ENCODE peak calls at places on chromosome X, in four cellular contexts. One of them, this sample, is unnamed.

GRCh38 chrX:78831523-78831922 is 84.0 kb downstream of the LPAR4 start:
- DNase-seq in HL-60: no peak
- DNase-seq in GM12878: no peak
- DNase-seq in K562: no peak
- DNase-seq in this sample: no peak

GRCh38 chrX:109399831-109400230 is 82.1 kb downstream of the GUCY2F start:
- DNase-seq in HL-60: no peak
- DNase-seq in K562: no peak
- DNase-seq in GM12878: no peak
- DNase-seq in this sample: no peak

GRCh38 chrX:110569506-110569905 is 210.9 kb downstream of the RTL9 start:
- DNase-seq in K562: no peak
- DNase-seq in HL-60: no peak
- DNase-seq in GM12878: no peak
- DNase-seq in this sample: no peak

GRCh38 chrX:15087747-15088146 is 182.1 kb downstream of the ASB9 start:
- DNase-seq in HL-60: no peak
- DNase-seq in GM12878: no peak
- DNase-seq in K562: no peak
- DNase-seq in this sample: no peak

GRCh38 chrX:97380200-97380599 is 496.5 kb downstream of the RPA4 start:
- DNase-seq in GM12878: no peak
- DNase-seq in K562: no peak
- DNase-seq in HL-60: no peak
- DNase-seq in this sample: no peak

GRCh38 chrX:8190341-8190830 is 19.3 kb upstream of the VCX2 start:
- DNase-seq in GM12878: no peak
- DNase-seq in HL-60: no peak
- DNase-seq in K562: no peak
- DNase-seq in this sample: no peak

GRCh38 chrX:101685923-101686322 is 26.3 kb upstream of the ARMCX2 start:
- DNase-seq in HL-60: no peak
- DNase-seq in GM12878: no peak
- DNase-seq in K562: no peak
- DNase-seq in this sample: no peak

GRCh38 chrX:1401611-1402430 is 9.9 kb upstream of the SLC25A6 start:
- DNase-seq in K562: no peak
- DNase-seq in GM12878: no peak
- DNase-seq in HL-60: no peak
- DNase-seq in this sample: no peak

GRCh38 chrX:74422576-74423288 is 1.4 kb downstream of the SLC16A2 start:
- DNase-seq in HL-60: no peak
- DNase-seq in K562: no peak
- DNase-seq in GM12878: no peak
- DNase-seq in this sample: peak

GRCh38 chrX:47321978-47322377 is 48.4 kb upstream of the ZNF157 start:
- DNase-seq in K562: no peak
- DNase-seq in GM12878: no peak
- DNase-seq in HL-60: no peak
- DNase-seq in this sample: no peak

GRCh38 chrX:13029831-13030771 is 14.3 kb downstream of the FAM9C start:
- DNase-seq in GM12878: no peak
- DNase-seq in K562: no peak
- DNase-seq in HL-60: no peak
- DNase-seq in this sample: no peak

GRCh38 chrX:140360924-140361323 is 143.9 kb downstream of the SOX3 start:
- DNase-seq in GM12878: no peak
- DNase-seq in K562: no peak
- DNase-seq in HL-60: no peak
- DNase-seq in this sample: no peak

GRCh38 chrX:110012818-110013484 is 10.0 kb downstream of the TMEM164 start:
- DNase-seq in K562: no peak
- DNase-seq in GM12878: no peak
- DNase-seq in HL-60: no peak
- DNase-seq in this sample: no peak

DNA sequence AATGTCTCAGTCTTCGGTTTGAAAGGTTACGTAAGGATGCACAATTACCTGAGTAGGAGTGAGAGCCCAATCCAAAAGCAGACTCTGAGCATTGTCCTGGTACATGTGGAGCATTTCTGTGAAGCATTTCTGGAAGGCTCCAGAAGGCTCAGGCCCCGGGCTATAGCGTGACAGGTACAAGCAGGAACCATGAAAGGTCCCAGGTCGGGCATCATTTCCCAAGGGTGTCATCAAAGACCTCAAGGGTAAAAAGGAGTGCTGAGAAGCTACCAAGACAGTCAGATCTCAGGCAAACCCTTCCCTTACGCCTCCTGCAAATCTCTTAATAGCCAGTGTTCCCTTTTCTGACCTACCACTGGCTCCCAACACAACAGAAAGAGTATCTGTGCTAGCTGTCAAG is 30.8 kb downstream of the GPC4 start:
- DNase-seq in GM12878: no peak
- DNase-seq in K562: no peak
- DNase-seq in HL-60: no peak
- DNase-seq in this sample: no peak
- TF ChIP-seq SPI1 in GM12878: no peak
- TF ChIP-seq SPI1 in K562: no peak
- TF ChIP-seq SPI1 in HL-60: no peak
- TF ChIP-seq SPI1 in this sample: no peak

DNA sequence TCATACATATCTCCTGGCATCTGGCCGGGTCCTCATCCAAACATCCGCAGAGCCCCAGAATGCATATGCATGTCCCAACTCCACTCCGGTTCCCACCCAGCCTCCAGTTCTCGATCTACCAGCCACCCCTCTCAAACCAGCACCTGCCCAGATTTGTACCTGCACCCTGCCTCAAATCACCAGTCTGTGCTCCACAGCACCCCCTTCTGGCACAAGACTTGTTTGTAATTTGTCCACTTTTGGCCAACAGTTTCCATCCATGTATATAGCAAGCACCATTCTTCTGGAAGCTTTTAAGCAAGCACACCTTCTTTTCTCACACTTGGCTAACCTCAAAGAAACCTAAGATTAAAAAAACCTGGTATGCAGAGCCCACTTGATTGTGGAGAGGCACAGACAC is 644.1 kb downstream of the MID1IP1 start:
- DNase-seq in HL-60: no peak
- DNase-seq in K562: peak
- DNase-seq in GM12878: no peak
- DNase-seq in this sample: no peak
- TF ChIP-seq SPI1 in HL-60: no peak
- TF ChIP-seq SPI1 in K562: no peak
- TF ChIP-seq SPI1 in GM12878: no peak
- TF ChIP-seq SPI1 in this sample: no peak

DNA sequence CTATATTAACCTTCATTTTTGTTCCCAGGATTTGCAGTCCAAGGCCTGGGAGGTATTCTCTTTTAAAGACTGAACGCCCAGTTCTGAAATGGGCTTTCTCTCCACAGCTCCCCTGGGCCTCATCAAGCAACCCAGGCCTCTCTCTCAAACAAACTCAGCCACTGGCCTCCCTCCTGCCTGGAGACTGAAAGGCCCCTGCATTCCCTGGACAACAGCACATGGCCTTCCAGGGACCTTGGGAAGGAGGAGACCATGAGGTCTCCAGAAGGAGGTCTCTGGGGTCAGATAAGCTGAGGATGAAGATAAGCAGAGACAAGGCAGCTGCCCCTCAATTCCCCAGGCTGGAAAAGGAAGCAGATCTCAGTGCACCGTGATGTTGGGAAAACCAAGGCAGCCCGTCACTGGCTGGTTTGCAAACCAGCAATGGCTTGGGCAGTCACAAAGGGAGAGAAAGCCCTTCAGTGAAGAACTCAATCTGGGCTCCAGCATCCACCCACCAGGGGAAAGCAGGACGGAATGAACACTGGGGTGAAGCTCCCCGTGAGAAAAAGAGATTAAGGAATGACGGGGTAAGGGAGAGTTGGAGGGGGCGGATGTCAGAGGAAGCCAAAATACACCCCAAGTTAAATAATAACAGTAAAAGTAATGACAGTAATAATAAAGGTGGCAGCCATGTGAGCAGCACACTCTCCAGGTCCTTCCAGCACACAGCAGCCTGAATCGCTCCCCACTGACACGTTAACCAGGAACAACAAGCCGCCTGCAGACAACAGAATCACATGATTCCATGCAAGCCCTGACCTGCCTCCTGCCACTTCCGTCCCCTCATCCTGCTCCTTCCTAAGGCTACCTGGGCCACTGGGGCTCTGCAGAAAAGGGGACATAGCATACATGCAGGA is 22.3 kb downstream of the AMOT start:
- DNase-seq in HL-60: no peak
- DNase-seq in K562: no peak
- DNase-seq in GM12878: no peak
- DNase-seq in this sample: no peak
- TF ChIP-seq SPI1 in HL-60: no peak
- TF ChIP-seq SPI1 in K562: no peak
- TF ChIP-seq SPI1 in GM12878: no peak
- TF ChIP-seq SPI1 in this sample: no peak

GRCh38 chrX:124228849-124229248 is 103.6 kb upstream of the TEX13D start:
- DNase-seq in HL-60: no peak
- DNase-seq in GM12878: no peak
- DNase-seq in K562: no peak
- DNase-seq in this sample: no peak
- TF ChIP-seq SPI1 in HL-60: no peak
- TF ChIP-seq SPI1 in GM12878: no peak
- TF ChIP-seq SPI1 in K562: no peak
- TF ChIP-seq SPI1 in this sample: no peak